ENCODE peak calls at places on chromosomes 5 and 9, in eight cellular contexts. One of them, this sample, is unnamed.
A peak's percentile ranks its signal among the peaks of the same experiment; 100 is the strongest.

GRCh38 chr5:27702339-27702820 is 664.0 kb upstream of the CDH9 start:
- DNase-seq in fibroblast of lung: peak; percentile 83
- DNase-seq in colonic mucosa: no peak
- DNase-seq in PC-3: no peak
- DNase-seq in cardiac muscle cell: peak; percentile 14
- DNase-seq in spleen: no peak
- DNase-seq in right lobe of liver: no peak
- DNase-seq in tibial nerve: no peak
- DNase-seq in this sample: no peak

GRCh38 chr9:85392270-85392669 is 349.5 kb downstream of the AGTPBP1 start:
- DNase-seq in fibroblast of lung: peak; percentile 75
- DNase-seq in colonic mucosa: no peak
- DNase-seq in PC-3: no peak
- DNase-seq in cardiac muscle cell: no peak
- DNase-seq in spleen: no peak
- DNase-seq in right lobe of liver: no peak
- DNase-seq in tibial nerve: no peak
- DNase-seq in this sample: no peak

GRCh38 chr5:72065751-72066255 is 41.5 kb upstream of the MAP1B start:
- DNase-seq in fibroblast of lung: peak; percentile 66
- DNase-seq in colonic mucosa: no peak
- DNase-seq in PC-3: no peak
- DNase-seq in cardiac muscle cell: peak; percentile 52
- DNase-seq in spleen: no peak
- DNase-seq in right lobe of liver: no peak
- DNase-seq in tibial nerve: no peak
- DNase-seq in this sample: no peak

GRCh38 chr9:133971121-133971951 is 20.8 kb downstream of the VAV2 start:
- DNase-seq in fibroblast of lung: no peak
- DNase-seq in colonic mucosa: no peak
- DNase-seq in PC-3: no peak
- DNase-seq in cardiac muscle cell: no peak
- DNase-seq in spleen: peak; percentile 61
- DNase-seq in right lobe of liver: peak; percentile 57
- DNase-seq in tibial nerve: no peak
- DNase-seq in this sample: peak; percentile 51

GRCh38 chr5:103232393-103232999 is 26.1 kb upstream of the MACIR start:
- DNase-seq in fibroblast of lung: peak; percentile 44
- DNase-seq in colonic mucosa: no peak
- DNase-seq in PC-3: peak; percentile 77
- DNase-seq in cardiac muscle cell: peak; percentile 51
- DNase-seq in spleen: no peak
- DNase-seq in right lobe of liver: no peak
- DNase-seq in tibial nerve: no peak
- DNase-seq in this sample: no peak

GRCh38 chr5:61409568-61409967 is 77.5 kb downstream of the ZSWIM6 start:
- DNase-seq in fibroblast of lung: peak; percentile 98
- DNase-seq in colonic mucosa: no peak
- DNase-seq in PC-3: peak; percentile 87
- DNase-seq in cardiac muscle cell: no peak
- DNase-seq in spleen: no peak
- DNase-seq in right lobe of liver: no peak
- DNase-seq in tibial nerve: no peak
- DNase-seq in this sample: no peak

GRCh38 chr5:173547579-173547978 is 68.9 kb downstream of the BOD1 start:
- DNase-seq in fibroblast of lung: peak; percentile 26
- DNase-seq in colonic mucosa: no peak
- DNase-seq in PC-3: peak; percentile 61
- DNase-seq in cardiac muscle cell: no peak
- DNase-seq in spleen: no peak
- DNase-seq in right lobe of liver: no peak
- DNase-seq in tibial nerve: no peak
- DNase-seq in this sample: no peak

GRCh38 chr9:79658926-79659325 is 87.2 kb downstream of the TLE4 start:
- DNase-seq in fibroblast of lung: no peak
- DNase-seq in colonic mucosa: no peak
- DNase-seq in PC-3: no peak
- DNase-seq in cardiac muscle cell: no peak
- DNase-seq in spleen: no peak
- DNase-seq in right lobe of liver: no peak
- DNase-seq in tibial nerve: no peak
- DNase-seq in this sample: no peak

GRCh38 chr5:127766556-127767335 is 63.6 kb downstream of the CCDC192 start:
- DNase-seq in fibroblast of lung: peak; percentile 61
- DNase-seq in colonic mucosa: no peak
- DNase-seq in PC-3: no peak
- DNase-seq in cardiac muscle cell: no peak
- DNase-seq in spleen: no peak
- DNase-seq in right lobe of liver: no peak
- DNase-seq in tibial nerve: no peak
- DNase-seq in this sample: no peak

GRCh38 chr9:30116673-30117217 is 2267.7 kb upstream of the ACO1 start:
- DNase-seq in fibroblast of lung: no peak
- DNase-seq in colonic mucosa: no peak
- DNase-seq in PC-3: no peak
- DNase-seq in cardiac muscle cell: no peak
- DNase-seq in spleen: no peak
- DNase-seq in right lobe of liver: no peak
- DNase-seq in tibial nerve: no peak
- DNase-seq in this sample: no peak

GRCh38 chr5:103424453-103425205 is 138.0 kb downstream of the NUDT12 start:
- DNase-seq in fibroblast of lung: peak; percentile 91
- DNase-seq in colonic mucosa: no peak
- DNase-seq in PC-3: no peak
- DNase-seq in cardiac muscle cell: no peak
- DNase-seq in spleen: no peak
- DNase-seq in right lobe of liver: no peak
- DNase-seq in tibial nerve: no peak
- DNase-seq in this sample: no peak

GRCh38 chr9:120388000-120388855 is 191.7 kb downstream of the CDK5RAP2 start:
- DNase-seq in fibroblast of lung: no peak
- DNase-seq in colonic mucosa: no peak
- DNase-seq in PC-3: no peak
- DNase-seq in cardiac muscle cell: peak; percentile 41
- DNase-seq in spleen: no peak
- DNase-seq in right lobe of liver: no peak
- DNase-seq in tibial nerve: no peak
- DNase-seq in this sample: no peak

GRCh38 chr5:155679530-155679929 is 647.4 kb upstream of the SGCD start:
- DNase-seq in fibroblast of lung: no peak
- DNase-seq in colonic mucosa: no peak
- DNase-seq in PC-3: no peak
- DNase-seq in cardiac muscle cell: no peak
- DNase-seq in spleen: no peak
- DNase-seq in right lobe of liver: no peak
- DNase-seq in tibial nerve: no peak
- DNase-seq in this sample: no peak

GRCh38 chr5:119304439-119304838 is 51.4 kb upstream of the TNFAIP8 start:
- DNase-seq in fibroblast of lung: peak; percentile 45
- DNase-seq in colonic mucosa: no peak
- DNase-seq in PC-3: no peak
- DNase-seq in cardiac muscle cell: no peak
- DNase-seq in spleen: no peak
- DNase-seq in right lobe of liver: no peak
- DNase-seq in tibial nerve: no peak
- DNase-seq in this sample: no peak

GRCh38 chr9:100426532-100427365 is at the start of gene MSANTD3:
- DNase-seq in fibroblast of lung: peak; percentile 79
- DNase-seq in colonic mucosa: peak; percentile 49
- DNase-seq in PC-3: peak; percentile 76
- DNase-seq in cardiac muscle cell: peak; percentile 89
- DNase-seq in spleen: peak; percentile 92
- DNase-seq in right lobe of liver: peak; percentile 80
- DNase-seq in tibial nerve: no peak
- DNase-seq in this sample: peak; percentile 86

GRCh38 chr9:100428871-100429654 is 2.1 kb downstream of the MSANTD3 start:
- DNase-seq in fibroblast of lung: peak; percentile 99
- DNase-seq in colonic mucosa: no peak
- DNase-seq in PC-3: peak; percentile 96
- DNase-seq in cardiac muscle cell: no peak
- DNase-seq in spleen: no peak
- DNase-seq in right lobe of liver: no peak
- DNase-seq in tibial nerve: no peak
- DNase-seq in this sample: no peak

GRCh38 chr9:100427366-100428263 is 672 bp downstream of the MSANTD3 start:
- DNase-seq in fibroblast of lung: peak; percentile 78
- DNase-seq in colonic mucosa: peak; percentile 62
- DNase-seq in PC-3: peak; percentile 53
- DNase-seq in cardiac muscle cell: peak; percentile 73
- DNase-seq in spleen: no peak
- DNase-seq in right lobe of liver: peak; percentile 61
- DNase-seq in tibial nerve: no peak
- DNase-seq in this sample: peak; percentile 73

GRCh38 chr9:100426194-100426531 is 780 bp upstream of the MSANTD3 start:
- DNase-seq in fibroblast of lung: no peak
- DNase-seq in colonic mucosa: no peak
- DNase-seq in PC-3: no peak
- DNase-seq in cardiac muscle cell: no peak
- DNase-seq in spleen: no peak
- DNase-seq in right lobe of liver: no peak
- DNase-seq in tibial nerve: no peak
- DNase-seq in this sample: no peak

GRCh38 chr9:100425758-100426157 is 1.2 kb upstream of the MSANTD3 start:
- DNase-seq in fibroblast of lung: peak; percentile 39
- DNase-seq in colonic mucosa: no peak
- DNase-seq in PC-3: peak; percentile 37
- DNase-seq in cardiac muscle cell: no peak
- DNase-seq in spleen: no peak
- DNase-seq in right lobe of liver: no peak
- DNase-seq in tibial nerve: no peak
- DNase-seq in this sample: no peak
- H3K27ac ChIP-seq in fibroblast of lung: peak overlapping the region; percentile 94
- H3K27ac ChIP-seq in colonic mucosa: peak overlapping the region; percentile 69
- H3K27ac ChIP-seq in PC-3: peak overlapping the region; percentile 92
- H3K27ac ChIP-seq in cardiac muscle cell: no peak overlapping the region
- H3K27ac ChIP-seq in spleen: no peak overlapping the region
- H3K27ac ChIP-seq in right lobe of liver: peak overlapping the region; percentile 81
- H3K27ac ChIP-seq in tibial nerve: no peak overlapping the region
- H3K27ac ChIP-seq in this sample: no peak overlapping the region

GRCh38 chr5:141902015-141902414 is 21.7 kb upstream of the DELE1 start:
- DNase-seq in fibroblast of lung: no peak
- DNase-seq in colonic mucosa: no peak
- DNase-seq in PC-3: no peak
- DNase-seq in cardiac muscle cell: no peak
- DNase-seq in spleen: no peak
- DNase-seq in right lobe of liver: no peak
- DNase-seq in tibial nerve: no peak
- DNase-seq in this sample: no peak
- H3K4me3 ChIP-seq in fibroblast of lung: no peak overlapping the region
- H3K4me3 ChIP-seq in colonic mucosa: no peak overlapping the region
- H3K4me3 ChIP-seq in PC-3: no peak overlapping the region
- H3K4me3 ChIP-seq in cardiac muscle cell: no peak overlapping the region
- H3K4me3 ChIP-seq in spleen: no peak overlapping the region
- H3K4me3 ChIP-seq in right lobe of liver: no peak overlapping the region
- H3K4me3 ChIP-seq in tibial nerve: no peak overlapping the region
- H3K4me3 ChIP-seq in this sample: no peak overlapping the region

GRCh38 chr5:180797256-180798192 is 5.1 kb downstream of the MGAT1 start:
- DNase-seq in fibroblast of lung: no peak
- DNase-seq in colonic mucosa: no peak
- DNase-seq in PC-3: no peak
- DNase-seq in cardiac muscle cell: no peak
- DNase-seq in spleen: no peak
- DNase-seq in right lobe of liver: no peak
- DNase-seq in tibial nerve: no peak
- DNase-seq in this sample: no peak
- H3K4me1 ChIP-seq in fibroblast of lung: peaks cover 33% of the 10 kb centered on the region
- H3K4me1 ChIP-seq in colonic mucosa: peaks cover 13% of the 10 kb centered on the region
- H3K4me1 ChIP-seq in PC-3: peaks cover 33% of the 10 kb centered on the region
- H3K4me1 ChIP-seq in cardiac muscle cell: peaks cover 13% of the 10 kb centered on the region
- H3K4me1 ChIP-seq in spleen: peaks cover 97% of the 10 kb centered on the region
- H3K4me1 ChIP-seq in right lobe of liver: peaks cover 28% of the 10 kb centered on the region
- H3K4me1 ChIP-seq in tibial nerve: peaks cover 64% of the 10 kb centered on the region
- H3K4me1 ChIP-seq in this sample: peaks cover 73% of the 10 kb centered on the region

GRCh38 chr9:131651599-131651998 is 88.3 kb downstream of the RAPGEF1 start:
- DNase-seq in fibroblast of lung: peak; percentile 30
- DNase-seq in colonic mucosa: no peak
- DNase-seq in PC-3: peak; percentile 46
- DNase-seq in cardiac muscle cell: no peak
- DNase-seq in spleen: no peak
- DNase-seq in right lobe of liver: no peak
- DNase-seq in tibial nerve: no peak
- DNase-seq in this sample: no peak

GRCh38 chr9:131645078-131645776 is 94.6 kb downstream of the RAPGEF1 start:
- DNase-seq in fibroblast of lung: no peak
- DNase-seq in colonic mucosa: no peak
- DNase-seq in PC-3: no peak
- DNase-seq in cardiac muscle cell: peak; percentile 84
- DNase-seq in spleen: no peak
- DNase-seq in right lobe of liver: no peak
- DNase-seq in tibial nerve: no peak
- DNase-seq in this sample: no peak

GRCh38 chr9:131651160-131651559 is 88.7 kb downstream of the RAPGEF1 start:
- DNase-seq in fibroblast of lung: no peak
- DNase-seq in colonic mucosa: no peak
- DNase-seq in PC-3: no peak
- DNase-seq in cardiac muscle cell: no peak
- DNase-seq in spleen: no peak
- DNase-seq in right lobe of liver: no peak
- DNase-seq in tibial nerve: no peak
- DNase-seq in this sample: no peak

GRCh38 chr9:131650254-131650653 is 89.6 kb downstream of the RAPGEF1 start:
- DNase-seq in fibroblast of lung: peak; percentile 29
- DNase-seq in colonic mucosa: no peak
- DNase-seq in PC-3: no peak
- DNase-seq in cardiac muscle cell: no peak
- DNase-seq in spleen: no peak
- DNase-seq in right lobe of liver: no peak
- DNase-seq in tibial nerve: no peak
- DNase-seq in this sample: no peak

DNA sequence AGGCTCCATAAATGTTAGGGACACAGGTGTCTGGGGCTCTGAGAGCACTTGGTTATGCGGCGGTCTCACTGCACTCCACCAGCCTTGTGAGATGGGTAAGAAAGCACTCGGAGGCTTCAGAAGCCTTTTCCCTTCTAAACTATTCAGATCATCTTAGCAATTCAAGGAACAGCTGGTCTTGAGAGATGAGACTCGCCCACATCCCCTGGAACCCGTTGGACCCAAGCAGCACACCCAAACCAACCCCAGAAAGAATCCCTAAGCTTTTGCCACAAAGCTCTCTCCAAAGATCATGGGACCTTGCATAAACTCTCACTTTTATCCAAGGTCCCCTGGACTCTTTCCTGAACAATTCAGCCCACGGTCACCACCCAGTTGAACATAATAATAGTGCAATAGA is 90.2 kb downstream of the RAPGEF1 start:
- DNase-seq in fibroblast of lung: no peak
- DNase-seq in colonic mucosa: no peak
- DNase-seq in PC-3: no peak
- DNase-seq in cardiac muscle cell: no peak
- DNase-seq in spleen: no peak
- DNase-seq in right lobe of liver: no peak
- DNase-seq in tibial nerve: no peak
- DNase-seq in this sample: no peak
- H3K27ac ChIP-seq in fibroblast of lung: no peak overlapping the region
- H3K27ac ChIP-seq in colonic mucosa: no peak overlapping the region
- H3K27ac ChIP-seq in PC-3: no peak overlapping the region
- H3K27ac ChIP-seq in cardiac muscle cell: no peak overlapping the region
- H3K27ac ChIP-seq in spleen: no peak overlapping the region
- H3K27ac ChIP-seq in right lobe of liver: no peak overlapping the region
- H3K27ac ChIP-seq in tibial nerve: no peak overlapping the region
- H3K27ac ChIP-seq in this sample: peak overlapping the region; percentile 65